ENCODE peak calls at places on chromosomes 5 and 9, in six cellular contexts. S is left lobe of liver, Z is left cardiac atrium, A is RPMI8226, I is HFFc6, T is amniotic epithelial cell. C is an unnamed sample.

GRCh38 chr9:121686930-121687541 is 35.6 kb downstream of the DAB2IP start:
- DNase-seq in I (peak), T (peak), Z (peak), A (peak), S (peak), C (peak)

GRCh38 chr5:373710-374602 is 52.4 kb downstream of the AHRR start:
- DNase-seq in A (peak), T (peak), S (peak), I (peak), Z (peak), C (peak)

GRCh38 chr5:115732026-115732425 is 84.4 kb downstream of the CDO1 start:
- DNase-seq in A (no peak), Z (no peak), I (no peak), T (no peak), S (no peak), C (no peak)

GRCh38 chr9:18485691-18486090 is 11.7 kb downstream of the ADAMTSL1 start:
- DNase-seq in S (no peak), T (no peak), I (peak), A (no peak), Z (no peak), C (no peak)

GRCh38 chr9:15622596-15622995 is 69.8 kb downstream of the CCDC171 start:
- DNase-seq in S (no peak), I (peak), A (no peak), T (peak), Z (no peak), C (no peak)

GRCh38 chr5:53262348-53262970 is 152.9 kb upstream of the MOCS2 start:
- DNase-seq in Z (no peak), S (no peak), A (peak), I (peak), T (peak), C (peak)

GRCh38 chr5:168683247-168683926 is 104.2 kb upstream of the PANK3 start:
- DNase-seq in S (no peak), I (no peak), Z (no peak), T (no peak), A (no peak), C (no peak)

GRCh38 chr5:56211298-56211865 is 21.7 kb downstream of the ANKRD55 start:
- DNase-seq in Z (no peak), A (no peak), I (peak), S (peak), T (peak), C (peak)

GRCh38 chr9:81317939-81318338 is 371.4 kb downstream of the TLE1 start:
- DNase-seq in A (no peak), T (peak), Z (no peak), I (no peak), S (no peak), C (no peak)

GRCh38 chr5:176441921-176442323 is 6.3 kb upstream of the FAF2 start:
- DNase-seq in S (no peak), T (no peak), I (no peak), Z (no peak), A (no peak), C (no peak)

GRCh38 chr5:43891112-43891511 is 288.1 kb downstream of the NNT start:
- DNase-seq in A (no peak), S (no peak), Z (no peak), I (no peak), T (no peak), C (peak)

GRCh38 chr5:132850066-132850465 is 16.2 kb downstream of the GDF9 start:
- DNase-seq in Z (no peak), T (peak), I (peak), S (peak), A (no peak), C (no peak)

GRCh38 chr5:1881731-1882336 is 891 bp downstream of the IRX4 start:
- DNase-seq in A (no peak), I (no peak), T (no peak), S (no peak), Z (no peak), C (no peak)

GRCh38 chr5:142783601-142784291 is 13.6 kb downstream of the ARHGAP26 start:
- DNase-seq in Z (peak), S (peak), I (no peak), T (no peak), A (no peak), C (no peak)

GRCh38 chr9:93127395-93127911 is 6.6 kb downstream of the NINJ1 start:
- DNase-seq in T (peak), S (peak), A (no peak), I (no peak), Z (peak), C (no peak)

GRCh38 chr5:177132504-177133118 is 962 bp upstream of the NSD1 start:
- DNase-seq in Z (no peak), S (no peak), I (no peak), A (no peak), T (peak), C (no peak)

GRCh38 chr5:78483809-78484521 is 123.5 kb downstream of the SCAMP1 start:
- DNase-seq in S (no peak), A (peak), Z (peak), T (peak), I (no peak), C (no peak)

GRCh38 chr5:151675956-151676712 is 10.6 kb downstream of the SPARC start:
- DNase-seq in A (no peak), Z (no peak), S (no peak), T (no peak), I (no peak), C (no peak)

GRCh38 chr5:150562832-150563231 is 54.9 kb downstream of the NDST1 start:
- DNase-seq in T (peak), A (peak), Z (no peak), S (no peak), I (peak), C (peak)

GRCh38 chr5:88021141-88021540 is 247.5 kb downstream of the TMEM161B start:
- DNase-seq in Z (no peak), S (no peak), A (no peak), T (no peak), I (no peak), C (no peak)

GRCh38 chr9:2846115-2846514 is 2.2 kb upstream of the PUM3 start:
- DNase-seq in T (no peak), Z (no peak), I (no peak), S (no peak), A (no peak), C (no peak)

GRCh38 chr9:81125446-81126092 is 563.8 kb downstream of the TLE1 start:
- DNase-seq in T (peak), Z (no peak), S (no peak), I (no peak), A (no peak), C (no peak)

GRCh38 chr5:58456486-58456885 is 3.4 kb downstream of the PLK2 start:
- DNase-seq in S (no peak), I (no peak), Z (no peak), A (no peak), T (no peak), C (no peak)

GRCh38 chr9:72895122-72895521 is 57.7 kb downstream of the ALDH1A1 start:
- DNase-seq in A (no peak), Z (no peak), S (no peak), I (no peak), T (no peak), C (no peak)

GRCh38 chr5:139676951-139677367 is 28.8 kb downstream of the CXXC5 start:
- DNase-seq in T (no peak), Z (no peak), A (no peak), S (no peak), I (no peak), C (no peak)

GRCh38 chr5:131538177-131538593 is 96.8 kb downstream of the RAPGEF6 start:
- DNase-seq in I (peak), A (no peak), T (peak), S (no peak), Z (no peak), C (no peak)

C was measured in mucosa of gallbladder.